ENCODE peak calls at places on chromosomes 7 and 10, in five cellular contexts. A, H, I, D and V are unnamed samples.

GRCh38 chr10:122374859-122375721 is 582 bp downstream of the PLEKHA1 start:
- DNase-seq in H (peak; percentile 67), A (no peak), D (peak; percentile 81), I (peak; percentile 88), V (peak; percentile 25)

GRCh38 chr7:141045842-141046630 is 27.8 kb upstream of the TMEM178B start:
- DNase-seq in D (peak; percentile 52), A (no peak), I (no peak), H (no peak), V (peak; percentile 60)

GRCh38 chr10:97647556-97647955 is 7.1 kb downstream of the PI4K2A start:
- DNase-seq in H (no peak), A (no peak), I (no peak), D (peak; percentile 50), V (no peak)

GRCh38 chr7:41114166-41114565 is 588.7 kb downstream of the INHBA start:
- DNase-seq in H (no peak), D (no peak), A (no peak), I (no peak), V (no peak)

GRCh38 chr10:93478873-93479272 is 3.3 kb downstream of the MYOF start:
- DNase-seq in I (no peak), H (no peak), D (no peak), A (no peak), V (no peak)

GRCh38 chr7:100472854-100473499 is 6.0 kb downstream of the TSC22D4 start:
- DNase-seq in D (peak; percentile 24), A (no peak), H (no peak), I (peak; percentile 79), V (peak; percentile 52)

GRCh38 chr7:130272456-130273080 is 5.9 kb downstream of the CPA2 start:
- DNase-seq in I (no peak), H (no peak), D (no peak), A (no peak), V (no peak)

GRCh38 chr10:109778993-109779392 is 144.3 kb downstream of the XPNPEP1 start:
- DNase-seq in A (no peak), H (no peak), D (no peak), I (no peak), V (no peak)

GRCh38 chr7:95886501-95887090 is 114.2 kb downstream of the DYNC1I1 start:
- DNase-seq in A (no peak), H (no peak), I (no peak), D (no peak), V (peak; percentile 65)

GRCh38 chr7:87874066-87874465 is 2.1 kb downstream of the SLC25A40 start:
- DNase-seq in I (no peak), D (no peak), H (no peak), A (no peak), V (no peak)
- H3K4me3 ChIP-seq in I (no peak overlapping the region), D (no peak overlapping the region), H (peak overlapping the region; percentile 81), A (no peak overlapping the region), V (no peak overlapping the region)

GRCh38 chr7:7216279-7216678 is 33.9 kb downstream of the C1GALT1 start:
- DNase-seq in A (no peak), H (no peak), I (no peak), D (no peak), V (no peak)
- H3K36me3 ChIP-seq in A (peaks cover 37% of the 10 kb centered on the region), H (peaks cover 40% of the 10 kb centered on the region), I (no peaks in the 10 kb centered on the region), D (peaks cover 38% of the 10 kb centered on the region), V (no peaks in the 10 kb centered on the region)

DNA sequence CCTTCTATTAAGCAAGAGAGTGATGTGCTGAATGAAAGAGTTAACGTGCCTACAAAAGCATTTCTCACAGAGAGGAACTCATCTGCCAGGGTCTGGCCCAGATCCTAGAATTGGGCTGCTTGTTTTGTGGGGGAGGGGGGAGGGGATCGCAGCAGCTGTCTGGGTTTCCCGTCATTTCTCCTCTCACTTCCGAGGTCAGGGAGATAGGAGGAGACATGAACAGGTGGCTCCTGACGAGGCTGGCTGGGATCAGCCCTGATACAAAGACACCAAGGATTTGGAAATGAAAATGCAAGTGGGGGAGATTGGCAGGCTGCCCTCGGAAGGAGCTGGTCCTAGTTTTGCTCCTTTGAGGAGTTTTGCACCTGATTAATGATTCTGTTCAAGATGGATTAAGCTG is 86.7 kb upstream of the KMT2C start:
- DNase-seq in A (no peak), H (no peak), D (no peak), I (no peak), V (no peak)
- H3K4me3 ChIP-seq in A (no peak overlapping the region), H (peak overlapping the region; percentile 13), D (no peak overlapping the region), I (no peak overlapping the region), V (no peak overlapping the region)

GRCh38 chr7:63093481-63093880 is 905.2 kb upstream of the ZNF722 start:
- DNase-seq in I (no peak), D (no peak), H (no peak), A (no peak), V (no peak)
- H3K36me3 ChIP-seq in I (no peaks in the 10 kb centered on the region), D (no peaks in the 10 kb centered on the region), H (no peaks in the 10 kb centered on the region), A (no peaks in the 10 kb centered on the region), V (no peaks in the 10 kb centered on the region)

GRCh38 chr7:26863504-26864308 is 684 bp downstream of the SKAP2 start:
- DNase-seq in A (peak; percentile 15), D (peak; percentile 51), I (no peak), H (no peak), V (peak; percentile 6)

GRCh38 chr7:26864309-26865093 is at the start of gene SKAP2:
- DNase-seq in H (peak; percentile 96), A (peak; percentile 99), I (peak; percentile 99), D (peak; percentile 100), V (peak; percentile 97)

GRCh38 chr7:26861050-26861449 is 3.3 kb downstream of the SKAP2 start:
- DNase-seq in D (no peak), I (no peak), A (no peak), H (no peak), V (no peak)

GRCh38 chr7:26865094-26865388 is 651 bp upstream of the SKAP2 start:
- DNase-seq in A (no peak), D (no peak), I (peak; percentile 88), H (peak; percentile 56), V (no peak)

DNA sequence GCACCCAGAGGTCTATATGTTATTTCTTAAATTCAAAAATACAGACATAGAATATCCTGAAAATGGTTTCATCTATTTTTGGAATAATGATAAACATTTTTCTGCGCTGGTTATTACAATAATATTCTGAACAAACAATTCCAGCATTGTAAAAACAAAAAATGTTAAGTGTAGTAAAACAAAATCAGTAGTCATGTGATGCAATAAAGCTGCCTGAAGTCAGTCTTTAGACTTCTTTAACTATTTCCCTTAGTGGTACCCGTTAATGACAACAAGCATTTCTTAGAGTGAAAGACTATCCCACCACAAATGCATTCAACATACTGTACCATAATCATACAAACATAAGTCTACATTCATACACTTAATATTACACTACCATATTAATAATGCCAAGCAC is 1.6 kb downstream of the SKAP2 start:
- DNase-seq in A (no peak), H (no peak), D (no peak), I (no peak), V (no peak)
- H3K4me3 ChIP-seq in A (no peak overlapping the region), H (no peak overlapping the region), D (peak overlapping the region; percentile 97), I (no peak overlapping the region), V (no peak overlapping the region)

GRCh38 chr7:69182596-69183467 is 415.4 kb upstream of the AUTS2 start:
- DNase-seq in I (no peak), D (no peak), H (no peak), A (no peak), V (no peak)

GRCh38 chr7:69177941-69178494 is 420.3 kb upstream of the AUTS2 start:
- DNase-seq in A (peak; percentile 3), I (no peak), H (no peak), D (peak; percentile 9), V (no peak)

GRCh38 chr7:69184339-69184738 is 413.9 kb upstream of the AUTS2 start:
- DNase-seq in H (no peak), I (no peak), D (no peak), A (no peak), V (no peak)

GRCh38 chr7:69177326-69177897 is 420.9 kb upstream of the AUTS2 start:
- DNase-seq in I (no peak), D (no peak), A (no peak), H (no peak), V (no peak)

DNA sequence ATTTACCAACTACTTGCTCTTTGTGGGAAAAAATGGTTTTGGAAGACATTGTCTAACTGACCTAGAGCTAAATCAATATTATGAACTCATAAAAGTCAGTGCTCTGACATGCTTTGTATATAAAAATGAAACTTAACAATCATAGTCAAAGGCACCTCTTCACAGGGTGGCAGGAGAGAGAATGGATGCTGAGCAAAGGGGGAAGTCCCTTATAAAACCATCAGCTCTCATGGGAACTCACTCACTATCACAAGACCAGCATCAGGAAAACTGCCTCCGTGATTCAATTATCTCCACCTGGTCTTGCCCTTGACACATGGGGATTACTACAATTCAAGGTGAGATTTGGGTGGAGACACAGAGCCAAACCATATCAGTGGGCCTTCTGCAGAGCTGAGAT is 417.6 kb upstream of the AUTS2 start:
- DNase-seq in A (no peak), H (no peak), D (no peak), I (no peak), V (no peak)
- H3K36me3 ChIP-seq in A (no peaks in the 10 kb centered on the region), H (no peaks in the 10 kb centered on the region), D (no peaks in the 10 kb centered on the region), I (no peaks in the 10 kb centered on the region), V (no peaks in the 10 kb centered on the region)

GRCh38 chr10:128463991-128464755 is 337.9 kb upstream of the MKI67 start:
- DNase-seq in I (peak; percentile 75), D (peak; percentile 9), H (peak; percentile 36), A (peak; percentile 92), V (peak; percentile 8)
- H3K4me3 ChIP-seq in I (no peak overlapping the region), D (no peak overlapping the region), H (no peak overlapping the region), A (no peak overlapping the region), V (no peak overlapping the region)